ENCODE peak calls at places on chromosomes 6 and 20, in six cellular contexts. X is testis, O is mucosa of descending colon, A is fibroblast of the aortic adventitia, I is ascending aorta, E is IMR-90. B is an unnamed sample.

GRCh38 chr6:37620519-37620918 is 77.2 kb downstream of the MDGA1 start:
- DNase-seq in E (no peak), X (no peak), A (no peak), I (no peak), O (no peak), B (peak)

GRCh38 chr20:58366866-58367265 is 22.2 kb upstream of the VAPB start:
- DNase-seq in X (no peak), A (no peak), O (no peak), I (no peak), E (peak), B (no peak)

GRCh38 chr20:13644010-13644409 is 5.3 kb upstream of the TASP1 start:
- DNase-seq in X (no peak), I (no peak), A (peak), E (no peak), O (no peak), B (no peak)

GRCh38 chr6:11224252-11224965 is 8.1 kb downstream of the NEDD9 start:
- DNase-seq in X (no peak), I (no peak), A (peak), E (peak), O (no peak), B (peak)

GRCh38 chr20:49665796-49666195 is 47.9 kb downstream of the B4GALT5 start:
- DNase-seq in X (no peak), A (no peak), O (no peak), E (no peak), I (no peak), B (no peak)

GRCh38 chr20:24389686-24390085 is 79.7 kb upstream of the SYNDIG1 start:
- DNase-seq in A (no peak), X (no peak), I (no peak), O (no peak), E (no peak), B (no peak)

GRCh38 chr6:79225718-79226117 is 8.8 kb downstream of the HMGN3 start:
- DNase-seq in E (peak), O (no peak), X (no peak), I (no peak), A (no peak), B (no peak)

GRCh38 chr6:29146154-29146553 is 24.6 kb upstream of the OR2J2 start:
- DNase-seq in I (no peak), A (no peak), O (no peak), E (no peak), X (no peak), B (no peak)

GRCh38 chr6:56890683-56891429 is 64.1 kb upstream of the BEND6 start:
- DNase-seq in A (peak), O (no peak), X (no peak), E (peak), I (no peak), B (no peak)

GRCh38 chr20:52682271-52682670 is 289.9 kb upstream of the TSHZ2 start:
- DNase-seq in X (no peak), A (no peak), O (no peak), I (no peak), E (no peak), B (no peak)

GRCh38 chr20:50746138-50746940 is 15.0 kb downstream of the PARD6B start:
- DNase-seq in E (no peak), A (no peak), O (no peak), X (peak), I (no peak), B (peak)

GRCh38 chr20:48769111-48769879 is 58.5 kb downstream of the PREX1 start:
- DNase-seq in O (no peak), X (peak), A (no peak), I (no peak), E (no peak), B (no peak)

GRCh38 chr6:109772961-109773431 is 81.9 kb downstream of the FIG4 start:
- DNase-seq in X (no peak), A (peak), I (no peak), E (peak), O (no peak), B (no peak)

GRCh38 chr6:17483391-17484016 is 90.1 kb downstream of the CAP2 start:
- DNase-seq in O (no peak), E (no peak), A (no peak), X (no peak), I (no peak), B (no peak)

GRCh38 chr20:38172344-38172743 is 7.3 kb upstream of the TGM2 start:
- DNase-seq in E (peak), I (no peak), X (no peak), O (no peak), A (peak), B (no peak)

GRCh38 chr6:125818659-125819297 is 28.0 kb downstream of the NCOA7 start:
- DNase-seq in A (peak), X (no peak), E (no peak), I (no peak), O (no peak), B (no peak)

GRCh38 chr6:144346719-144347446 is 61.7 kb downstream of the UTRN start:
- DNase-seq in A (peak), E (peak), I (no peak), X (no peak), O (no peak), B (no peak)

GRCh38 chr6:5684320-5684719 is 322.4 kb downstream of the NRN1 start:
- DNase-seq in X (no peak), I (no peak), A (peak), E (peak), O (no peak), B (no peak)

GRCh38 chr6:36956111-36956820 is 1.7 kb downstream of the PI16 start:
- DNase-seq in I (no peak), X (no peak), E (no peak), O (no peak), A (peak), B (peak)

GRCh38 chr6:77650098-77650663 is 2.7 kb upstream of the MEI4 start:
- DNase-seq in X (peak), E (no peak), A (no peak), I (no peak), O (no peak), B (no peak)

GRCh38 chr6:152185158-152185574 is 377.7 kb downstream of the ESR1 start:
- DNase-seq in E (no peak), O (no peak), X (no peak), A (no peak), I (no peak), B (no peak)

GRCh38 chr6:161204866-161205557 is 68.8 kb downstream of the AGPAT4 start:
- DNase-seq in A (no peak), O (no peak), E (no peak), I (no peak), X (no peak), B (no peak)

GRCh38 chr20:63628246-63628975 is 1.5 kb upstream of the GMEB2 start:
- DNase-seq in X (peak), A (peak), O (peak), E (peak), I (no peak), B (peak)

GRCh38 chr6:1381397-1382330 is 7.7 kb upstream of the FOXF2 start:
- DNase-seq in O (no peak), E (no peak), A (no peak), I (no peak), X (peak), B (peak)

GRCh38 chr6:125647391-125647790 is 102.0 kb upstream of the HEY2 start:
- DNase-seq in O (no peak), E (no peak), I (no peak), A (no peak), X (no peak), B (no peak)

GRCh38 chr6:112827793-112828192 is 480.7 kb downstream of the RFPL4B start:
- DNase-seq in I (no peak), O (no peak), E (no peak), A (peak), X (peak), B (peak)

GRCh38 chr6:108789475-108789874 is 58.7 kb upstream of the ARMC2 start:
- DNase-seq in I (no peak), A (no peak), E (no peak), O (no peak), X (no peak), B (no peak)

GRCh38 chr6:166798652-166799051 is 157.7 kb downstream of the RNASET2 start:
- DNase-seq in A (no peak), E (no peak), X (no peak), I (no peak), O (no peak), B (no peak)

GRCh38 chr6:166556871-166557322 is 29.6 kb downstream of the RAMACL start:
- DNase-seq in X (peak), I (peak), O (peak), A (peak), E (peak), B (peak)

GRCh38 chr6:110951986-110952794 is 6.3 kb upstream of the GTF3C6 start:
- DNase-seq in I (no peak), E (peak), O (no peak), X (no peak), A (peak), B (peak)

GRCh38 chr6:107567643-107568042 is 77.7 kb downstream of the SOBP start:
- DNase-seq in E (no peak), X (no peak), I (no peak), O (no peak), A (no peak), B (no peak)

GRCh38 chr6:107572886-107573285 is 83.0 kb downstream of the SOBP start:
- DNase-seq in O (no peak), X (no peak), E (no peak), A (no peak), I (no peak), B (no peak)

GRCh38 chr6:107569456-107569855 is 79.5 kb downstream of the SOBP start:
- DNase-seq in X (no peak), E (no peak), I (no peak), O (no peak), A (no peak), B (no peak)

GRCh38 chr6:107574856-107575255 is 84.9 kb downstream of the SOBP start:
- DNase-seq in X (no peak), E (no peak), A (no peak), O (no peak), I (no peak), B (no peak)

DNA sequence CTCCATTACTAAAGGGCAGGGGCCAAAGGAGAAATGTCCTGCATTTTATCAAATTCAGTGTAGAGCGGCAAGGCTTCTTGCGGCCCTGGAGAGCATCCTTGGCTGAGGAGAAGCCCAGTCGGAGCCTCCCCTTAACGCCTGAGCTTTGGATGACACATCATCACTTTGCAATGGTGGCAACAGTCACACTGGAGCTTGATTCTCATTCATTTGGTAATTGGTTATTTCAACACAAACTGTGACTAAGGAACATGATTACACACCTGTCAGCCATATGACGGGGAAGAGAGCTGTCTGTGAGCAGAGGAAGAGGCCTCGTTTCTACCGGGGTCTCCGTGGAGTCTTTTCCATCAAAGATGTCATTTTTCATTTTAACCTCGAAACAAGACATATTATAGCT is 81.4 kb downstream of the SOBP start:
- DNase-seq in A (no peak), E (no peak), X (no peak), O (no peak), I (no peak), B (no peak)
- H3K4me3 ChIP-seq in A (no peak), E (no peak), X (no peak), O (no peak), I (no peak), B (no peak)

GRCh38 chr20:22584630-22584921 is 204 bp upstream of the FOXA2 start:
- DNase-seq in I (no peak), X (no peak), O (peak), A (no peak), E (no peak), B (peak)
- H3K4me3 ChIP-seq in I (no peak), X (no peak), O (no peak), A (no peak), E (no peak), B (peak)

DNA sequence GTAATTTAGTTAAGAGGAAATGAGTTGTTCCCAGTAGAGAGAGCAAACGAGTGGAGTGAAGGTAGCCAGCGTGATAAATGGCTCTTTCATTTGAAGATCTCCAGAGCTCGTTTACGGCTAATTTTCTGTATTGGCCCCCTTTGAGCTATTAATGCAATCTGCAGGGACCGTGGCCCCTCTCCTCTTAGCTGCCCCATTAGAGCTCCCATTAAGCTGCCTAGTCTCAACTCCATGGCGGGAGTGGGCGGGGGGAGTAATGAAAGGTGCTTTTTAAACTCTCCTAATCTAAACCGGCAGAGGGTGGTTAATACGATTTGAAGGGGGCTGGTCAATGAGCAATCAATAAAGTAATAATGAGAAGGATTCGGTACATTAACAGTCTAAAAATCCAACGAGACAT is 12.5 kb downstream of the TFAP2B start:
- DNase-seq in I (no peak), X (no peak), O (no peak), A (no peak), E (no peak), B (no peak)
- H3K4me3 ChIP-seq in I (no peak), X (no peak), O (no peak), A (no peak), E (no peak), B (no peak)

GRCh38 chr6:3697609-3698008 is 53.9 kb downstream of the PXDC1 start:
- DNase-seq in I (no peak), E (peak), O (no peak), X (no peak), A (peak), B (no peak)
- H3K4me3 ChIP-seq in I (no peak), E (no peak), O (no peak), X (no peak), A (no peak), B (no peak)

DNA sequence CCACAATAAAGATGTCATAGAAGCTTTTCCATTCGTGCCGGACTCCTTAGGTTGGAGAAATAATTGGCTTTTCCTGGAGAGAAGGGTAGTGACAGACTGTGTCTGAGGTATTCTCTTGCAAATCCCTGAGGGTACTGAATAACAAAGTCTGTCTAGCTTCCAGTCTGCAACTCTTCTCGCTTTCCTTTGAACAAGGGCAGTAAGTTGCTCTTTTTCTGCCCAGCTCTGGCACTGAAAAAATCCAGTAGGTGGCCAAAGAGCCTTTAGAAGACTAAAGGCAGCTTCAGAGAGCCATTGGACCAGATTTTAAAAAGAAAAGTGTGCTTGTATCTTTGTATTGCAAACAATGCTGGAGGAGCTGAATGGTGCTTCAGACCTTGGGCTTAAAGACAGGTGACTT is 20.7 kb upstream of the RREB1 start:
- DNase-seq in A (peak), O (no peak), E (peak), I (no peak), X (no peak), B (no peak)
- H3K4me3 ChIP-seq in A (peak), O (no peak), E (no peak), I (peak), X (no peak), B (peak)

DNA sequence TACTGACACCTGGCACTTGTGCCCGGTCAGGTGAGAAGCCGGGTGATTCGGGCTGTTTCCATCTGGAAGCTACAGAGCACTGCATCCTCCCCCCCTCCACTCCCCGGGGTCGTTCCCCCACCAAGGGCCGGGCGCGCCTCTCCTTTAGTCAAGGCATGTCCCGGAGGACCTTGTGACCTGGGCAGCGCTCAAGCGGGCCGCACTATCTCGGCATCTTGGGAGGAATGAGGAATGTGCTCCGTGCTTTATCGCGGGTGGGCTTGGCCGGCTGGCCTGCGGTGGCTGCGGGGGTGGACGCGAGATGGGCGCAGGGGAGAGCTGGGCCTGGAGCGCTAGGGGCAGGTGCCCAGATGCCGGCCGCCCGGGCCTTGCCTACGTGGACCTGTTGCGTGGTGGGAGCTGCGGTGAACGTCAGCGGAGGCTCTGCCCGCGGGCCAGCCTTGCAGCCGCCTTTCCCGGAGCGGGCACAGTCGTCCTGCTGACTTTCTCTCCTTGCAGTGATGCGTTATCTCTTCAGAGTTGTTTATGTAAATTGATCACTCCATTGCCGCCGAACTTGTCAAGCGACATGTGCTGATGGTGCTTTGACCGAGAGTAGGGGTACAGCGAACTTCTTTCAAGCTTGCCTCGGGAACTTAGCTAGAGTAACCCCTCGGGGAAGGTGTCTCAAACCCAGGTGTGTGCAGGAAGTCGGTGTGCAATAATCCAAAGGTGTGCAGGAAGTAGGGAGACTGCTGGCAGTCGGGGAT is 1.1 kb downstream of the LRRC1 start:
- DNase-seq in X (peak), I (no peak), A (no peak), O (peak), E (peak), B (peak)
- H3K4me3 ChIP-seq in X (peak), I (peak), A (peak), O (peak), E (peak), B (peak)

B was measured in Peyer's patch.